ENCODE peak calls at places on chromosomes 6 and 20, in nine cellular contexts. A is activated CD8-positive, alpha-beta T cell treated with anti-CD3 and anti-CD28 coated beads, Interleukin-2, amount 10 ng/mL, durations not matched to agents 7 days and 5 days; K is BJ; O is Right ventricle myocardium inferior; C is effector memory CD8-positive, alpha-beta T cell; Q is NCI-H1417 treated with DMSO at 0.1 percent for 48 hours; Z is left cardiac atrium; Y is activated gamma-delta T cell treated with anti-CD3 and anti-CD28 coated beads, Interleukin-2, amount 50 U/mL, for 16 hours; N is GM13976. H is an unnamed sample.

GRCh38 chr20:46666818-46667515 is 15.7 kb upstream of the SLC13A3 start:
- DNase-seq in A (no peak), K (no peak), O (no peak), C (no peak), Q (no peak), Z (no peak), Y (no peak), N (no peak), H (no peak)

GRCh38 chr20:48722737-48723191 is 105.0 kb downstream of the PREX1 start:
- DNase-seq in A (no peak), K (no peak), O (peak; percentile 41), C (peak; percentile 27), Q (no peak), Z (no peak), Y (peak; percentile 15), N (no peak), H (no peak)

GRCh38 chr6:75076009-75076408 is 129.8 kb downstream of the COL12A1 start:
- DNase-seq in A (no peak), K (no peak), O (no peak), C (no peak), Q (no peak), Z (no peak), Y (no peak), N (no peak), H (no peak)

GRCh38 chr6:109296305-109296915 is 85.9 kb downstream of the CD164 start:
- DNase-seq in A (no peak), K (no peak), O (no peak), C (no peak), Q (peak; percentile 64), Z (no peak), Y (no peak), N (no peak), H (no peak)

GRCh38 chr6:25312703-25313102 is 33.5 kb downstream of the CARMIL1 start:
- DNase-seq in A (no peak), K (peak; percentile 62), O (no peak), C (no peak), Q (no peak), Z (no peak), Y (no peak), N (no peak), H (no peak)

GRCh38 chr20:44796758-44797457 is 13.4 kb downstream of the RIMS4 start:
- DNase-seq in A (no peak), K (no peak), O (no peak), C (no peak), Q (no peak), Z (no peak), Y (no peak), N (no peak), H (no peak)

GRCh38 chr6:34362909-34363713 is 29.4 kb downstream of the NUDT3 start:
- DNase-seq in A (peak; percentile 63), K (no peak), O (no peak), C (no peak), Q (no peak), Z (no peak), Y (no peak), N (peak; percentile 41), H (peak; percentile 40)

GRCh38 chr6:7050911-7051779 is 56.6 kb upstream of the RREB1 start:
- DNase-seq in A (peak; percentile 33), K (no peak), O (peak; percentile 75), C (peak; percentile 10), Q (no peak), Z (peak; percentile 67), Y (no peak), N (peak; percentile 69), H (peak; percentile 54)

GRCh38 chr6:158321960-158322359 is 9.7 kb downstream of the TULP4 start:
- DNase-seq in A (no peak), K (peak; percentile 46), O (no peak), C (no peak), Q (no peak), Z (no peak), Y (no peak), N (no peak), H (no peak)

GRCh38 chr6:134873500-134874388 is 76.2 kb downstream of the ALDH8A1 start:
- DNase-seq in A (peak; percentile 56), K (no peak), O (no peak), C (peak; percentile 2), Q (no peak), Z (no peak), Y (no peak), N (no peak), H (no peak)

GRCh38 chr6:43840490-43841218 is 70.6 kb downstream of the VEGFA start:
- DNase-seq in A (no peak), K (peak; percentile 36), O (no peak), C (no peak), Q (no peak), Z (no peak), Y (no peak), N (no peak), H (no peak)